ENCODE peak calls at places on chromosome 9, in nine cellular contexts. One of them, this sample, is unnamed. For H3K4me1, the result is how much of the 10 kb centered on the place peaks cover.

GRCh38 chr9:7536310-7536939 is 263.2 kb downstream of the DMAC1 start:
- DNase-seq in DND-41: peak
- DNase-seq in cardiac muscle cell: peak
- DNase-seq in gastrocnemius medialis: peak
- DNase-seq in tibial nerve: peak
- DNase-seq in lung: peak
- DNase-seq in psoas muscle: peak
- DNase-seq in A549: peak
- DNase-seq in mucosa of descending colon: peak
- DNase-seq in this sample: no peak

GRCh38 chr9:72305102-72305546 is 59.9 kb downstream of the ZFAND5 start:
- DNase-seq in DND-41: no peak
- DNase-seq in mucosa of descending colon: peak
- DNase-seq in tibial nerve: peak
- DNase-seq in cardiac muscle cell: peak
- DNase-seq in psoas muscle: peak
- DNase-seq in gastrocnemius medialis: peak
- DNase-seq in lung: peak
- DNase-seq in A549: peak
- DNase-seq in this sample: peak

GRCh38 chr9:36398745-36399144 is 1.3 kb downstream of the RNF38 start:
- DNase-seq in psoas muscle: no peak
- DNase-seq in tibial nerve: no peak
- DNase-seq in A549: no peak
- DNase-seq in gastrocnemius medialis: no peak
- DNase-seq in DND-41: no peak
- DNase-seq in cardiac muscle cell: peak
- DNase-seq in mucosa of descending colon: no peak
- DNase-seq in lung: no peak
- DNase-seq in this sample: no peak

GRCh38 chr9:24614070-24614469 is 68.4 kb upstream of the IZUMO3 start:
- DNase-seq in psoas muscle: no peak
- DNase-seq in cardiac muscle cell: no peak
- DNase-seq in mucosa of descending colon: no peak
- DNase-seq in gastrocnemius medialis: no peak
- DNase-seq in DND-41: no peak
- DNase-seq in A549: no peak
- DNase-seq in tibial nerve: no peak
- DNase-seq in lung: no peak
- DNase-seq in this sample: no peak

GRCh38 chr9:75490326-75490725 is 400.1 kb upstream of the PCSK5 start:
- DNase-seq in mucosa of descending colon: no peak
- DNase-seq in A549: no peak
- DNase-seq in psoas muscle: no peak
- DNase-seq in DND-41: no peak
- DNase-seq in tibial nerve: peak
- DNase-seq in lung: no peak
- DNase-seq in cardiac muscle cell: no peak
- DNase-seq in gastrocnemius medialis: peak
- DNase-seq in this sample: no peak

GRCh38 chr9:13266172-13266571 is 13.3 kb downstream of the MPDZ start:
- DNase-seq in cardiac muscle cell: peak
- DNase-seq in A549: no peak
- DNase-seq in DND-41: no peak
- DNase-seq in mucosa of descending colon: no peak
- DNase-seq in psoas muscle: no peak
- DNase-seq in lung: no peak
- DNase-seq in gastrocnemius medialis: no peak
- DNase-seq in tibial nerve: no peak
- DNase-seq in this sample: no peak

GRCh38 chr9:6171667-6172066 is 43.9 kb upstream of the IL33 start:
- DNase-seq in DND-41: no peak
- DNase-seq in mucosa of descending colon: no peak
- DNase-seq in tibial nerve: no peak
- DNase-seq in psoas muscle: no peak
- DNase-seq in lung: no peak
- DNase-seq in A549: no peak
- DNase-seq in gastrocnemius medialis: no peak
- DNase-seq in cardiac muscle cell: no peak
- DNase-seq in this sample: no peak

GRCh38 chr9:24594234-24594850 is 48.6 kb upstream of the IZUMO3 start:
- DNase-seq in cardiac muscle cell: no peak
- DNase-seq in psoas muscle: no peak
- DNase-seq in DND-41: no peak
- DNase-seq in tibial nerve: no peak
- DNase-seq in mucosa of descending colon: no peak
- DNase-seq in gastrocnemius medialis: no peak
- DNase-seq in A549: no peak
- DNase-seq in lung: no peak
- DNase-seq in this sample: no peak

GRCh38 chr9:98781588-98782383 is 14.6 kb downstream of the ANKS6 start:
- DNase-seq in lung: peak
- DNase-seq in psoas muscle: no peak
- DNase-seq in cardiac muscle cell: no peak
- DNase-seq in DND-41: no peak
- DNase-seq in A549: peak
- DNase-seq in gastrocnemius medialis: no peak
- DNase-seq in mucosa of descending colon: no peak
- DNase-seq in tibial nerve: no peak
- DNase-seq in this sample: no peak

GRCh38 chr9:31541626-31542025 is 842.8 kb upstream of the ACO1 start:
- DNase-seq in psoas muscle: no peak
- DNase-seq in tibial nerve: no peak
- DNase-seq in DND-41: no peak
- DNase-seq in lung: no peak
- DNase-seq in gastrocnemius medialis: no peak
- DNase-seq in mucosa of descending colon: no peak
- DNase-seq in A549: no peak
- DNase-seq in cardiac muscle cell: peak
- DNase-seq in this sample: no peak

GRCh38 chr9:35348109-35348508 is 141.8 kb upstream of the RUSC2 start:
- DNase-seq in lung: no peak
- DNase-seq in tibial nerve: no peak
- DNase-seq in A549: no peak
- DNase-seq in cardiac muscle cell: no peak
- DNase-seq in gastrocnemius medialis: no peak
- DNase-seq in DND-41: no peak
- DNase-seq in psoas muscle: no peak
- DNase-seq in mucosa of descending colon: no peak
- DNase-seq in this sample: no peak

GRCh38 chr9:94156549-94157407 is 72.5 kb downstream of the PTPDC1 start:
- DNase-seq in mucosa of descending colon: no peak
- DNase-seq in DND-41: no peak
- DNase-seq in lung: peak
- DNase-seq in tibial nerve: peak
- DNase-seq in psoas muscle: peak
- DNase-seq in cardiac muscle cell: peak
- DNase-seq in gastrocnemius medialis: peak
- DNase-seq in A549: peak
- DNase-seq in this sample: no peak

GRCh38 chr9:14346826-14347407 is 33.0 kb upstream of the NFIB start:
- DNase-seq in mucosa of descending colon: no peak
- DNase-seq in DND-41: no peak
- DNase-seq in tibial nerve: no peak
- DNase-seq in psoas muscle: peak
- DNase-seq in cardiac muscle cell: peak
- DNase-seq in lung: no peak
- DNase-seq in A549: no peak
- DNase-seq in gastrocnemius medialis: peak
- DNase-seq in this sample: no peak

GRCh38 chr9:93122721-93123221 is 11.3 kb downstream of the NINJ1 start:
- DNase-seq in psoas muscle: no peak
- DNase-seq in gastrocnemius medialis: peak
- DNase-seq in mucosa of descending colon: peak
- DNase-seq in tibial nerve: no peak
- DNase-seq in DND-41: no peak
- DNase-seq in A549: no peak
- DNase-seq in lung: no peak
- DNase-seq in cardiac muscle cell: no peak
- DNase-seq in this sample: peak

GRCh38 chr9:70491798-70492736 is 77.6 kb upstream of the KLF9 start:
- DNase-seq in A549: no peak
- DNase-seq in psoas muscle: no peak
- DNase-seq in gastrocnemius medialis: no peak
- DNase-seq in mucosa of descending colon: no peak
- DNase-seq in lung: no peak
- DNase-seq in cardiac muscle cell: peak
- DNase-seq in DND-41: no peak
- DNase-seq in tibial nerve: no peak
- DNase-seq in this sample: peak

GRCh38 chr9:136560586-136560985 is 14.7 kb upstream of the NOTCH1 start:
- DNase-seq in gastrocnemius medialis: no peak
- DNase-seq in A549: no peak
- DNase-seq in psoas muscle: no peak
- DNase-seq in cardiac muscle cell: no peak
- DNase-seq in DND-41: no peak
- DNase-seq in mucosa of descending colon: no peak
- DNase-seq in tibial nerve: no peak
- DNase-seq in lung: no peak
- DNase-seq in this sample: no peak

DNA sequence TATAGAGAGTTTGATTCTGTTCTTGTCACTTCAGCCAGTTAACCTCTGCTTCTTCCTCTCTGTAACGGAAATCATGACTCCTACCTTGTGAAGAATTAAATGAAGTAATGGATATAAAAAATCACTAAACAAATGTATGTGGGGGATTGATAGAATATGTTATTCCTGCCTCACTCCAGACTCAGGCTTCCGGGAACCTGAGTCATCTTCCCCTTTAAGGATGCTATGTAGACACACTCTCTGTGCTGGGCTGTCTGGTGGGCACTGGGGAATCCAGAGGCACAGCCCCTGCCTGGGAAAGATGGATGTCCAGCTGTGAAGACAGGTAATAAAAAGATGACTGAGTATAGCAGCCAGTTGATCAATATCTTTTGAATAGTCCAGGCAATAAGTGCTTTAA is 77.4 kb downstream of the ZNF618 start:
- DNase-seq in mucosa of descending colon: no peak
- DNase-seq in cardiac muscle cell: peak
- DNase-seq in tibial nerve: no peak
- DNase-seq in DND-41: no peak
- DNase-seq in psoas muscle: no peak
- DNase-seq in gastrocnemius medialis: no peak
- DNase-seq in A549: no peak
- DNase-seq in lung: no peak
- DNase-seq in this sample: no peak
- H3K4me1 ChIP-seq in mucosa of descending colon: under half
- H3K4me1 ChIP-seq in cardiac muscle cell: under half
- H3K4me1 ChIP-seq in tibial nerve: under half
- H3K4me1 ChIP-seq in DND-41: under half
- H3K4me1 ChIP-seq in psoas muscle: under half
- H3K4me1 ChIP-seq in gastrocnemius medialis: under half
- H3K4me1 ChIP-seq in A549: under half
- H3K4me1 ChIP-seq in lung: under half
- H3K4me1 ChIP-seq in this sample: under half

GRCh38 chr9:109704546-109704945 is 75.5 kb upstream of the PALM2AKAP2 start:
- DNase-seq in mucosa of descending colon: no peak
- DNase-seq in psoas muscle: no peak
- DNase-seq in tibial nerve: no peak
- DNase-seq in DND-41: no peak
- DNase-seq in cardiac muscle cell: no peak
- DNase-seq in gastrocnemius medialis: no peak
- DNase-seq in lung: no peak
- DNase-seq in A549: no peak
- DNase-seq in this sample: no peak

GRCh38 chr9:109709881-109710280 is 70.1 kb upstream of the PALM2AKAP2 start:
- DNase-seq in lung: no peak
- DNase-seq in DND-41: no peak
- DNase-seq in mucosa of descending colon: no peak
- DNase-seq in psoas muscle: no peak
- DNase-seq in gastrocnemius medialis: no peak
- DNase-seq in tibial nerve: no peak
- DNase-seq in cardiac muscle cell: no peak
- DNase-seq in A549: no peak
- DNase-seq in this sample: no peak

GRCh38 chr9:109708507-109708945 is 71.5 kb upstream of the PALM2AKAP2 start:
- DNase-seq in tibial nerve: no peak
- DNase-seq in psoas muscle: no peak
- DNase-seq in mucosa of descending colon: no peak
- DNase-seq in lung: no peak
- DNase-seq in A549: no peak
- DNase-seq in gastrocnemius medialis: no peak
- DNase-seq in cardiac muscle cell: no peak
- DNase-seq in DND-41: no peak
- DNase-seq in this sample: no peak

GRCh38 chr9:109707355-109707754 is 72.6 kb upstream of the PALM2AKAP2 start:
- DNase-seq in A549: no peak
- DNase-seq in psoas muscle: no peak
- DNase-seq in mucosa of descending colon: no peak
- DNase-seq in gastrocnemius medialis: peak
- DNase-seq in lung: no peak
- DNase-seq in cardiac muscle cell: no peak
- DNase-seq in tibial nerve: no peak
- DNase-seq in DND-41: no peak
- DNase-seq in this sample: no peak

DNA sequence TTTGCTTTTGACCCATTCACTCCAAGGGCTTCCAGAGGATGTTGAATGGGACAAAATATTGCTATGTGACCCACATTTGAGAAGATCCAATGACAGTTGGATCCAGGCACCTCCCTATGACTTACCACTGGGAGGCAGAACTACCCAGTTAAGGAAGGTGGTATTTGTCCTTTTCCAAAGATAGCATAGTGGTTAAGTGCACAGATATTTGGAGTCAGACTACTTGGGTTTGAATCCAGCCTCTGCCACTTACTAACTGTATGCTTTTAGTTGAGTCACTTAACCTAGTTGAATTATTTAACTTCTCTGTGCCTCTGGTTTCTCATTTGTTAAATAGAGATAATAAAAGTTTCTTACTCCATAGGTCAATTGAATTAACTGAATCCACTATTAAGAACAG is 74.5 kb upstream of the PALM2AKAP2 start:
- DNase-seq in lung: no peak
- DNase-seq in gastrocnemius medialis: no peak
- DNase-seq in A549: no peak
- DNase-seq in tibial nerve: no peak
- DNase-seq in mucosa of descending colon: no peak
- DNase-seq in cardiac muscle cell: peak
- DNase-seq in DND-41: no peak
- DNase-seq in psoas muscle: no peak
- DNase-seq in this sample: no peak
- TF ChIP-seq CTCF in lung: no peak
- TF ChIP-seq CTCF in gastrocnemius medialis: no peak
- TF ChIP-seq CTCF in A549: no peak
- TF ChIP-seq CTCF in tibial nerve: no peak
- TF ChIP-seq CTCF in mucosa of descending colon: no peak
- TF ChIP-seq CTCF in cardiac muscle cell: peak
- TF ChIP-seq CTCF in DND-41: no peak
- TF ChIP-seq CTCF in psoas muscle: no peak
- TF ChIP-seq CTCF in this sample: no peak

GRCh38 chr9:8651126-8651525 is 851.5 kb upstream of the DMAC1 start:
- DNase-seq in gastrocnemius medialis: no peak
- DNase-seq in lung: no peak
- DNase-seq in tibial nerve: no peak
- DNase-seq in DND-41: no peak
- DNase-seq in psoas muscle: no peak
- DNase-seq in mucosa of descending colon: no peak
- DNase-seq in cardiac muscle cell: no peak
- DNase-seq in A549: no peak
- DNase-seq in this sample: no peak
- H3K4me1 ChIP-seq in gastrocnemius medialis: under half
- H3K4me1 ChIP-seq in lung: under half
- H3K4me1 ChIP-seq in tibial nerve: under half
- H3K4me1 ChIP-seq in DND-41: under half
- H3K4me1 ChIP-seq in psoas muscle: under half
- H3K4me1 ChIP-seq in mucosa of descending colon: under half
- H3K4me1 ChIP-seq in cardiac muscle cell: under half
- H3K4me1 ChIP-seq in A549: under half
- H3K4me1 ChIP-seq in this sample: under half

GRCh38 chr9:86361176-86361575 is 7.0 kb upstream of the TUT7 start:
- DNase-seq in gastrocnemius medialis: no peak
- DNase-seq in DND-41: no peak
- DNase-seq in psoas muscle: no peak
- DNase-seq in lung: no peak
- DNase-seq in mucosa of descending colon: no peak
- DNase-seq in cardiac muscle cell: no peak
- DNase-seq in A549: no peak
- DNase-seq in tibial nerve: no peak
- DNase-seq in this sample: no peak
- TF ChIP-seq CTCF in gastrocnemius medialis: no peak
- TF ChIP-seq CTCF in DND-41: no peak
- TF ChIP-seq CTCF in psoas muscle: no peak
- TF ChIP-seq CTCF in lung: no peak
- TF ChIP-seq CTCF in mucosa of descending colon: no peak
- TF ChIP-seq CTCF in cardiac muscle cell: no peak
- TF ChIP-seq CTCF in A549: no peak
- TF ChIP-seq CTCF in tibial nerve: no peak
- TF ChIP-seq CTCF in this sample: no peak